ENCODE peak calls at places on chromosomes 12 and 14, in six cellular contexts. Z is colonic mucosa, V is OCI-LY7, T is GM13976, Q is endothelial cell, H is GM23338. P is an unnamed sample.
A peak's percentile ranks its signal among the peaks of the same experiment; 100 is the strongest.

GRCh38 chr14:20455355-20456300 is 602 bp downstream of the APEX1 start:
- DNase-seq in V (peak; percentile 27), H (peak; percentile 82), Z (no peak), Q (no peak), T (no peak), P (no peak)

GRCh38 chr12:54195736-54196347 is 7.1 kb upstream of the SMUG1 start:
- DNase-seq in V (peak; percentile 43), T (no peak), H (no peak), Z (no peak), Q (no peak), P (no peak)

GRCh38 chr14:51089278-51089677 is 5.6 kb downstream of the TRIM9 start:
- DNase-seq in H (no peak), V (no peak), Z (no peak), Q (no peak), T (no peak), P (no peak)

GRCh38 chr12:110921262-110921661 is 883 bp upstream of the MYL2 start:
- DNase-seq in V (no peak), Z (no peak), T (no peak), H (no peak), Q (no peak), P (no peak)

GRCh38 chr12:75389706-75390105 is 1.2 kb upstream of the GLIPR1L2 start:
- DNase-seq in Z (no peak), V (no peak), T (no peak), Q (no peak), H (no peak), P (no peak)

GRCh38 chr14:27145170-27145569 is 547.3 kb upstream of the NOVA1 start:
- DNase-seq in Z (no peak), T (no peak), Q (no peak), H (no peak), V (no peak), P (no peak)

GRCh38 chr12:3107071-3107583 is 29.9 kb downstream of the TSPAN9 start:
- DNase-seq in V (no peak), Z (no peak), Q (no peak), T (no peak), H (peak; percentile 48), P (no peak)

GRCh38 chr14:22982013-22982476 is 306 bp downstream of the AJUBA start:
- DNase-seq in Q (peak; percentile 27), T (no peak), V (no peak), H (peak; percentile 65), Z (no peak), P (no peak)

GRCh38 chr12:116389990-116390655 is 112.6 kb upstream of the MED13L start:
- DNase-seq in H (no peak), Z (no peak), Q (no peak), V (no peak), T (no peak), P (no peak)

GRCh38 chr14:63164108-63164683 is 40.0 kb upstream of the RHOJ start:
- DNase-seq in Q (no peak), Z (no peak), V (no peak), H (no peak), T (no peak), P (no peak)

GRCh38 chr14:34137001-34137400 is 186.1 kb upstream of the EGLN3 start:
- DNase-seq in V (no peak), H (no peak), T (no peak), Z (no peak), Q (no peak), P (no peak)

GRCh38 chr12:45166056-45166455 is 49.8 kb upstream of the ANO6 start:
- DNase-seq in H (no peak), T (no peak), Z (no peak), V (no peak), Q (no peak), P (no peak)

GRCh38 chr12:56488041-56488955 is at the start of gene GLS2:
- DNase-seq in V (no peak), Z (peak; percentile 85), Q (peak; percentile 45), H (peak; percentile 92), T (peak; percentile 93), P (no peak)

GRCh38 chr14:62957562-62957961 is 87.7 kb downstream of the KCNH5 start:
- DNase-seq in Q (no peak), V (no peak), H (no peak), Z (no peak), T (no peak), P (no peak)

GRCh38 chr14:79161576-79161975 is 991.4 kb downstream of the NRXN3 start:
- DNase-seq in V (no peak), Q (peak; percentile 54), H (peak; percentile 60), T (no peak), Z (no peak), P (peak; percentile 6)

GRCh38 chr14:53187921-53188463 is 34.9 kb upstream of the DDHD1 start:
- DNase-seq in Z (no peak), V (no peak), Q (no peak), H (no peak), T (no peak), P (no peak)

GRCh38 chr12:107242189-107242588 is 148.8 kb upstream of the CRY1 start:
- DNase-seq in H (peak; percentile 21), T (no peak), Z (no peak), V (no peak), Q (no peak), P (no peak)

GRCh38 chr12:91017511-91018263 is 12.9 kb upstream of the EPYC start:
- DNase-seq in T (no peak), Q (no peak), Z (no peak), V (no peak), H (no peak), P (no peak)

GRCh38 chr12:65450610-65451009 is 172.1 kb downstream of the MSRB3 start:
- DNase-seq in V (no peak), T (no peak), H (no peak), Q (no peak), Z (no peak), P (no peak)

GRCh38 chr12:28253175-28253641 is 63.0 kb downstream of the CCDC91 start:
- DNase-seq in T (peak; percentile 20), V (no peak), Q (no peak), Z (no peak), H (no peak), P (no peak)

GRCh38 chr12:88743946-88744685 is 163.8 kb upstream of the KITLG start:
- DNase-seq in V (no peak), Z (no peak), H (no peak), Q (no peak), T (no peak), P (no peak)

GRCh38 chr12:113244015-113244983 is 23.0 kb downstream of the TPCN1 start:
- DNase-seq in V (no peak), H (no peak), Z (peak; percentile 82), Q (no peak), T (no peak), P (no peak)

GRCh38 chr12:68805592-68806120 is 2.3 kb upstream of the MDM2 start:
- DNase-seq in Z (no peak), V (no peak), Q (no peak), T (no peak), H (no peak), P (no peak)

GRCh38 chr14:68109132-68109531 is 289.6 kb downstream of the RAD51B start:
- DNase-seq in H (no peak), Z (no peak), V (no peak), T (no peak), Q (no peak), P (no peak)

GRCh38 chr12:19643635-19644034 is 204.3 kb downstream of the AEBP2 start:
- DNase-seq in V (no peak), T (no peak), H (peak; percentile 94), Z (no peak), Q (peak; percentile 12), P (no peak)

GRCh38 chr12:612293-612692 is 51.0 kb downstream of the NINJ2 start:
- DNase-seq in Z (no peak), V (no peak), T (no peak), H (peak; percentile 24), Q (no peak), P (no peak)

GRCh38 chr12:98799411-98799810 is 154.3 kb downstream of the APAF1 start:
- DNase-seq in Z (no peak), Q (no peak), V (no peak), T (no peak), H (peak; percentile 56), P (no peak)
- TF ChIP-seq CTCF in Z (no peak), Q (no peak), V (no peak), T (no peak), H (no peak), P (no peak)

DNA sequence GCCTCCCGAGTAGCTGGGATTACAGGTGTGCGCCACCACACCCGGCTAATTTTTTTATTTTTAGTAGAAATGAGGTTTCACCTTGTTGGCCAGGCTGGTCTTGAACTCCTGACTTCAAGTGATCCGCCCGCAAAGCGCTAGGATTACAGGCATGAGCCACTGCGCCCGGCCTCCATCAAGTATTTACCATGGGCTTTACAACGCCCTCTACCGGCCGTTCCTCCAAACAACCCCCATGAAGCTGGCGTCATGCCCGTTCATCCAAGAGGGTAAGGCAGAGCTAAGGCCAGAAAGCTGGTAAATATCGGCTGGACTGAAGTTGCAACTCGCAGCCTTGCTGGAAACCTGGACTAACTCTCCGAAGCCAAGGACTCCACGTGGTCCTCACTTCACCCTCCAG is 41.6 kb downstream of the RNF34 start:
- DNase-seq in T (no peak), Q (no peak), Z (peak; percentile 43), H (peak; percentile 62), V (no peak), P (no peak)
- TF ChIP-seq CTCF in T (no peak), Q (no peak), Z (no peak), H (peak; percentile 62), V (no peak), P (no peak)

DNA sequence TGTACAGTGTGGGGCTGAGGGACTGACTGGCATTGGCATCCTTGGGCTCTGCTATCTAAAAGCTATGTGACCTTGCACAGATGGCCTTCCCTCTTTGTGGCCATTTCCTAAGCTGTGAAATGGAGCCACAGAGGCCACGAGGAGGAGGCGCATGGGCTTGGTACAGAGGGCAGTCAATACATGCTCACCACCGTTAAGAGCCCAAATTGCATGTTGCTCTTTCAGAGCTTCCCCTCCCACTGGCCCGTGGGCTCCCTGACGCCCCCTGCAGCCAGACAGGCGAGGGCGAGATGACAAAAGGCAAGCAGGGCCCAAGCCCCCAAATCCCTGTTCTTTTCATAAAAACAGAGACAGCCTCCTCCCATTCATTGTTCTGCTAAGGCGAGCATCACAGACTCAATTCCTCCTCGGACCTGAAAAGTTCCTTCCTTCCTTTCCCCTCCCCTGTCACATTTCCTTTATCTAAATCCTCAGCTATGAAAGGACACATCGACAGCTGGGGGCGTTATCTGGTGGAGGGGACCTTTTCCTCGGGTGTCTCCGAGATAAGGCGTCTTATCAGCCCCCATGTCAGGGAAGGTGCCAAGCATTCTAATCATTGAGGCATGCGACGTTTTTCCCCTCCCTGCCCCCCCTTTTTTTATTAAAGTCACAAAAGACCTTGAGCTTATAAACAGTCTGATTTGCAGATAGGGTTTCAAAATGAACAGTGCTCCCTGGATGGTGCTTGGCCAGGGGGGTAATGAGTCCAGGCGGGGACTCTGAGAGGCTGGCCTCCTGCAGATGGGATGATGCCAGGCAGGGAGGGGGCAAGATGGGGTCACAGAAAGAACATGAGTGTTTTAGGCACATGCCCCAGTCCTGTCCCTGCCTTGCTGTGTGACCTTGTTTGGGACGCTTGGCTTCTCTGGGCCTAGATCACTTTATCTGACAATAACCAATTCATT is 26.4 kb downstream of the FAM222A start:
- DNase-seq in T (no peak), Q (peak; percentile 69), V (peak; percentile 24), H (peak; percentile 77), Z (no peak), P (no peak)
- TF ChIP-seq CTCF in T (no peak), Q (no peak), V (peak; percentile 72), H (peak; percentile 74), Z (no peak), P (peak; percentile 52)

DNA sequence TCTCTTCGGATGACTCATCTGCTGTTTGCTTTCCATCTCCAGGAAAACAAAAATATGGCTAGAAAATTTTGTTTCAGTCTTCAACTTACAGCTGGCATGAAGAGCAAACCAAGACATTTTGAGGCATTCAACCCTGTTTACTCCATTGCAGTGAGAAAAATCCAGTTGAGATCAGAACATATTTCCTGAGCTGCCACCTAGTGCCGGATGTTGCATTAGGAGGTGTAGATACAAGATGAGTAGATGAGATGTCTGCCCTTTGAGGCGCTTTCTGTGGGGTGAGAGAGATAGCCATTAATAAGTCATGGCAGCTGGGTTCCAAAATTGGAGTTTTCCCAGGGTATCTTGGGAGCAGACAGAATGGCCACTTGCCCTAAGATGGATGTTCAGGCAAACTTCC is 171.1 kb downstream of the PRKCH start:
- DNase-seq in T (no peak), V (peak; percentile 58), H (no peak), Z (no peak), Q (no peak), P (no peak)
- TF ChIP-seq CTCF in T (no peak), V (peak; percentile 70), H (no peak), Z (no peak), Q (no peak), P (peak; percentile 7)

P was measured in DND-41.